ENCODE peak calls at places on chromosomes 2 and 18, in ten cellular contexts. N is activated naive CD8-positive, alpha-beta T cell treated with anti-CD3 and anti-CD28 coated beads, Interleukin-2, amount 10 ng/mL, durations not matched to agents 7 days and 5 days; P is natural killer cell; C is heart right ventricle; R is T-cell; I is activated CD4-positive, alpha-beta T cell treated with anti-CD3 and anti-CD28 coated beads for 36 hours; G is activated CD8-positive, alpha-beta T cell treated with anti-CD3 and anti-CD28 coated beads, Interleukin-2, amount 10 ng/mL, durations not matched to agents 7 days and 5 days; A is naive thymus-derived CD8-positive, alpha-beta T cell; K is right cardiac atrium; V is activated B cell treated with CpG ODN at 0.5 μM for 24 hours. E is an unnamed sample.

GRCh38 chr2:31812051-31812798 is 198.6 kb downstream of the MEMO1 start:
- ATAC-seq in P (peak), V (peak), G (peak), N (peak), I (peak), A (peak), C (peak), K (no peak), R (peak), E (peak)

GRCh38 chr18:26765498-26765897 is 100.0 kb downstream of the AQP4 start:
- ATAC-seq in A (no peak), N (no peak), I (no peak), K (no peak), P (no peak), G (no peak), R (no peak), V (no peak), C (no peak), E (no peak)

GRCh38 chr2:85160946-85161625 is 27.9 kb downstream of the TCF7L1 start:
- ATAC-seq in K (no peak), N (no peak), A (no peak), C (no peak), V (no peak), G (no peak), P (no peak), R (no peak), I (no peak), E (no peak)

GRCh38 chr2:42810971-42811865 is 18.8 kb upstream of the HAAO start:
- ATAC-seq in V (peak), I (peak), P (no peak), R (peak), G (peak), N (peak), A (peak), K (peak), C (peak), E (peak)

GRCh38 chr2:46909771-46910419 is 5.7 kb downstream of the MCFD2 start:
- ATAC-seq in R (no peak), K (peak), N (peak), P (no peak), I (peak), C (peak), V (peak), A (no peak), G (peak), E (peak)

GRCh38 chr2:108073425-108074072 is 87.2 kb downstream of the SLC5A7 start:
- ATAC-seq in K (no peak), V (no peak), P (no peak), C (no peak), I (no peak), N (no peak), G (no peak), R (no peak), A (no peak), E (no peak)

GRCh38 chr2:1736997-1737480 is 7.3 kb downstream of the PXDN start:
- ATAC-seq in R (no peak), C (no peak), G (no peak), P (no peak), N (no peak), K (no peak), I (no peak), V (no peak), A (no peak), E (no peak)

GRCh38 chr2:203741566-203741965 is 35.1 kb downstream of the CD28 start:
- ATAC-seq in P (peak), R (peak), G (peak), V (no peak), I (peak), N (peak), A (peak), C (no peak), K (no peak), E (peak)

GRCh38 chr2:25514043-25514627 is 159.2 kb downstream of the DTNB start:
- ATAC-seq in I (peak), P (peak), R (no peak), K (no peak), G (no peak), A (no peak), V (no peak), C (no peak), N (no peak), E (no peak)

GRCh38 chr2:194345347-194345746 is 1311.7 kb upstream of the SLC39A10 start:
- ATAC-seq in P (no peak), V (no peak), A (no peak), C (no peak), I (no peak), R (no peak), K (no peak), N (no peak), G (no peak), E (no peak)

GRCh38 chr2:176681584-176682115 is 412.4 kb downstream of the MTX2 start:
- ATAC-seq in P (no peak), K (no peak), C (no peak), G (no peak), A (no peak), R (no peak), N (no peak), I (no peak), V (no peak), E (no peak)

GRCh38 chr2:83596592-83597339 is 862.3 kb downstream of the SUCLG1 start:
- ATAC-seq in C (no peak), V (no peak), R (no peak), G (no peak), A (no peak), N (no peak), P (no peak), K (no peak), I (no peak), E (no peak)

GRCh38 chr2:47208852-47209606 is 53.9 kb upstream of the STPG4 start:
- ATAC-seq in C (no peak), V (no peak), R (no peak), N (no peak), A (no peak), K (no peak), I (no peak), G (no peak), P (no peak), E (no peak)

GRCh38 chr2:98445708-98446577 is 1.3 kb downstream of the INPP4A start:
- ATAC-seq in P (peak), K (peak), R (no peak), C (peak), N (no peak), A (peak), V (no peak), G (peak), I (peak), E (peak)

GRCh38 chr2:162574615-162575452 is 230.9 kb downstream of the GCA start:
- ATAC-seq in P (no peak), C (no peak), V (no peak), I (no peak), A (no peak), K (no peak), R (no peak), G (no peak), N (no peak), E (no peak)

GRCh38 chr18:58845913-58846312 is 18.8 kb upstream of the ZNF532 start:
- ATAC-seq in A (no peak), V (no peak), P (no peak), G (no peak), I (no peak), C (no peak), K (no peak), N (no peak), R (no peak), E (no peak)

GRCh38 chr2:58900664-58901063 is 659.5 kb upstream of the FANCL start:
- ATAC-seq in K (no peak), V (no peak), I (no peak), N (no peak), G (no peak), C (no peak), P (no peak), A (no peak), R (no peak), E (no peak)

GRCh38 chr2:30336978-30337841 is 105.9 kb downstream of the LBH start:
- ATAC-seq in A (peak), R (peak), C (no peak), N (peak), G (peak), P (peak), K (no peak), V (peak), I (peak), E (peak)

GRCh38 chr2:219030177-219030940 is 11.0 kb downstream of the CFAP65 start:
- ATAC-seq in P (peak), V (no peak), N (no peak), C (no peak), K (peak), A (no peak), I (no peak), R (no peak), G (no peak), E (no peak)

GRCh38 chr2:144084114-144084661 is 435.7 kb downstream of the ZEB2 start:
- ATAC-seq in K (no peak), A (no peak), R (no peak), V (no peak), G (no peak), C (no peak), N (no peak), P (no peak), I (no peak), E (no peak)